ENCODE peak calls at places on chromosomes 7 and 10, in four cellular contexts. P is spleen, V is choroid plexus epithelial cell, H is pancreas. O is an unnamed sample.

GRCh38 chr10:69515699-69516547 is 57.3 kb downstream of the NEUROG3 start:
- DNase-seq in P (peak; percentile 90), V (peak; percentile 82), H (peak; percentile 80), O (no peak)

GRCh38 chr10:119412244-119412750 is 130.2 kb downstream of the RGS10 start:
- DNase-seq in P (peak; percentile 84), V (peak; percentile 90), H (peak; percentile 18), O (peak; percentile 50)

GRCh38 chr10:55200020-55200419 is 399.0 kb upstream of the PCDH15 start:
- DNase-seq in H (no peak), P (no peak), V (no peak), O (no peak)

GRCh38 chr7:70710011-70710480 is 421.9 kb upstream of the GALNT17 start:
- DNase-seq in P (no peak), V (no peak), H (peak; percentile 25), O (no peak)

GRCh38 chr7:90621130-90621891 is 25.2 kb downstream of the CDK14 start:
- DNase-seq in V (peak; percentile 55), P (no peak), H (no peak), O (no peak)

GRCh38 chr7:157394246-157395191 is 57.7 kb downstream of the DNAJB6 start:
- DNase-seq in P (no peak), V (peak; percentile 33), H (no peak), O (no peak)

GRCh38 chr10:69726850-69727249 is 74.9 kb upstream of the COL13A1 start:
- DNase-seq in H (no peak), P (no peak), V (no peak), O (no peak)

GRCh38 chr10:78450807-78451485 is 417.3 kb downstream of the RPS24 start:
- DNase-seq in V (no peak), H (no peak), P (no peak), O (no peak)

GRCh38 chr10:73843254-73843653 is 31.1 kb downstream of the CAMK2G start:
- DNase-seq in H (no peak), V (no peak), P (no peak), O (no peak)

GRCh38 chr7:141451232-141451631 is 100.0 kb upstream of the AGK start:
- DNase-seq in V (no peak), P (no peak), H (no peak), O (no peak)

GRCh38 chr10:79148452-79149344 is 79.9 kb downstream of the ZMIZ1 start:
- DNase-seq in P (peak; percentile 86), V (no peak), H (no peak), O (no peak)

GRCh38 chr10:77741746-77742145 is 104.1 kb upstream of the KCNMA1 start:
- DNase-seq in H (no peak), V (peak; percentile 47), P (no peak), O (no peak)

GRCh38 chr10:123911866-123912265 is 20.3 kb upstream of the CPXM2 start:
- DNase-seq in H (no peak), V (no peak), P (no peak), O (no peak)

GRCh38 chr10:7819126-7819470 is 793 bp downstream of the TAF3 start:
- DNase-seq in H (peak; percentile 52), P (no peak), V (peak; percentile 67), O (no peak)

GRCh38 chr7:138030679-138031351 is 28.9 kb upstream of the CREB3L2 start:
- DNase-seq in H (no peak), V (peak; percentile 38), P (no peak), O (no peak)

GRCh38 chr10:61837748-61838055 is 63.8 kb upstream of the ARID5B start:
- DNase-seq in H (no peak), V (no peak), P (no peak), O (no peak)

GRCh38 chr7:111730476-111731300 is 168.4 kb upstream of the IMMP2L start:
- DNase-seq in P (no peak), V (peak; percentile 64), H (no peak), O (no peak)

GRCh38 chr10:32949221-32949678 is 8.8 kb downstream of the ITGB1 start:
- DNase-seq in V (no peak), H (no peak), P (no peak), O (no peak)

GRCh38 chr7:18610331-18610948 is 114.9 kb downstream of the HDAC9 start:
- DNase-seq in V (peak; percentile 57), P (no peak), H (no peak), O (no peak)

GRCh38 chr10:124035306-124035927 is 58.0 kb downstream of the CHST15 start:
- DNase-seq in H (no peak), P (peak; percentile 80), V (no peak), O (no peak)

GRCh38 chr7:152608656-152609055 is 67.3 kb downstream of the XRCC2 start:
- DNase-seq in V (no peak), H (no peak), P (no peak), O (no peak)

GRCh38 chr7:36474283-36475010 is 84.8 kb downstream of the ANLN start:
- DNase-seq in H (no peak), P (no peak), V (no peak), O (no peak)

DNA sequence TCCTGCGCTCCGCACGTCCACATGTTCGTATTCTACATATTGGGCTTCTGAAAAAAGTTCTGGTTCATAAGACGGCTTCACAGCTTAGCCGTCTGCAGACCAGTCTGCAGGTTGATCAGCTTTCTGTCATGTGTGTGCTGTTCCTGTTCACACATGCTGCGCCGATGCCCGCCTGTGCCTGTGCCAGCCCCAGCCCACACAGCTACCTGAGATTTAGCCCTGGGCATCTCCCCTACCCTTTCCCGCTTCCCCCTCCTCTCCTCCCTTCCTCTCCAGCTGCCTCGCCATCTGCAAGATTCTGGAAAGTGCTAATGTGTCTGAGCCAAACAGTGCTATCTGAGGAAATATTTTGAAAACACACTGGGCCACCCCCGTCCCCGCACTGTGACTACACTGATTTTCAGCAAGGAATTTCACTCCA is 7.1 kb downstream of the CHST3 start:
- DNase-seq in V (no peak), P (no peak), H (no peak), O (no peak)
- H3K4me3 ChIP-seq in V (no peak overlapping the region), P (no peak overlapping the region), H (no peak overlapping the region), O (no peak overlapping the region)

GRCh38 chr7:44109991-44110390 is 5.8 kb downstream of the AEBP1 start:
- DNase-seq in H (no peak), V (no peak), P (no peak), O (no peak)

GRCh38 chr7:44111759-44112158 is 7.6 kb downstream of the AEBP1 start:
- DNase-seq in P (peak; percentile 66), H (no peak), V (no peak), O (no peak)

GRCh38 chr7:44112231-44112996 is 8.3 kb downstream of the AEBP1 start:
- DNase-seq in V (no peak), P (peak; percentile 64), H (no peak), O (no peak)

GRCh38 chr7:44108768-44109750 is 4.9 kb downstream of the AEBP1 start:
- DNase-seq in V (no peak), P (no peak), H (no peak), O (no peak)

GRCh38 chr7:44110724-44111635 is 6.8 kb downstream of the AEBP1 start:
- DNase-seq in V (no peak), P (no peak), H (no peak), O (no peak)
- H3K4me3 ChIP-seq in V (no peak overlapping the region), P (no peak overlapping the region), H (no peak overlapping the region), O (no peak overlapping the region)

GRCh38 chr10:98029149-98030092 is 1.0 kb downstream of the CRTAC1 start:
- DNase-seq in H (no peak), V (no peak), P (no peak), O (no peak)
- H3K4me3 ChIP-seq in H (peak overlapping the region; percentile 47), V (no peak overlapping the region), P (peak overlapping the region; percentile 24), O (peak overlapping the region; percentile 54)

DNA sequence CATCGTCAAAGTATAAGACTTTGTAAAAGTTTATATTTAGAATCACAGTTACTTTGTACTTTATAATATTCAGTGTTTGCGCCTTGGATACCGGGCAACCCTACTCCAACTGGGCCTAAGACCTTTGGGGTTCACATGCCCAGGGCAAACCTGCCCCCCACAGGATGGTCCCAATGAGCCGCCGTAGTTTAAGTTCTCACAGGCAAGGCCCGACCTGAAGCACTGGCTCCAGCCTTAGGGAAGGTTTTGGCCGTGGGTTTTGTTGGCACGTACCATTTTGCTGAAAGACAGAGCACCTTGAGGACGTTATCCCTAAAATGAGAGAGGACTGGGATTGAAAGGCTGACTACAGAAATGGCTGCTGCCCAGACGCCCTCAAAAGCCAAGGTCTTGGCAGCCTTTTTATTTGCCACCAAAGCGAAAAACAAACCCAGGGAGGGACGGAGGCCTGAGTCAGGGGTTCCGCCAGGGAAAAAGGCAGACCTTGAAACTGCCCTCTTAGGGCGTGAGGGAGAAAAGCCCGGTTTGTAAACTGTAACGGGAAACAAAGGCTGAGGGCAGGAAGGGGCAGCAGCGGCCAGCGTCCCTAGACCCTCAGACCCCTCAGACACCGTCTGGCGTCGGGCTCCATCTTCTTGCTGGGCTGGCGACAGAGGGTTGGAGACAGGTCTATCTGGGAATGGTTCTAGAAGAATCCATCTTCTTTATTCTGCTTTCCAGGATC is at the start of gene CCDC172:
- DNase-seq in V (no peak), P (no peak), H (no peak), O (no peak)
- H3K4me3 ChIP-seq in V (no peak within 1 kb of the TSS), P (no peak within 1 kb of the TSS), H (no peak within 1 kb of the TSS), O (no peak within 1 kb of the TSS)